ENCODE peak calls at places on chromosomes 12 and 14, in seven cellular contexts. J is esophagus squamous epithelium, V is mesendoderm, N is GM23248, D is sigmoid colon, O is SJSA1, M is A549. C is an unnamed sample.

GRCh38 chr14:33120966-33121365 is 182.3 kb downstream of the NPAS3 start:
- DNase-seq in J (no peak), V (no peak), N (peak), D (no peak), O (no peak), M (no peak), C (no peak)

GRCh38 chr14:102824832-102825231 is 47.6 kb downstream of the TRAF3 start:
- DNase-seq in J (no peak), V (no peak), N (peak), D (no peak), O (peak), M (peak), C (no peak)

GRCh38 chr12:60921541-60921940 is 1325.7 kb downstream of the SLC16A7 start:
- DNase-seq in J (no peak), V (no peak), N (no peak), D (no peak), O (no peak), M (no peak), C (no peak)

GRCh38 chr14:91142214-91142668 is 28.4 kb downstream of the DGLUCY start:
- DNase-seq in J (no peak), V (no peak), N (no peak), D (no peak), O (no peak), M (no peak), C (no peak)

GRCh38 chr12:95446511-95446910 is 27.4 kb upstream of the METAP2 start:
- DNase-seq in J (no peak), V (peak), N (no peak), D (no peak), O (no peak), M (no peak), C (no peak)

GRCh38 chr14:81550001-81550642 is 16.5 kb upstream of the SEL1L start:
- DNase-seq in J (no peak), V (no peak), N (no peak), D (no peak), O (no peak), M (no peak), C (no peak)

GRCh38 chr14:28097585-28097984 is 669.0 kb upstream of the FOXG1 start:
- DNase-seq in J (no peak), V (no peak), N (no peak), D (no peak), O (no peak), M (no peak), C (no peak)

GRCh38 chr12:119258149-119258548 is 76.4 kb upstream of the CCDC60 start:
- DNase-seq in J (no peak), V (no peak), N (no peak), D (no peak), O (no peak), M (no peak), C (no peak)

GRCh38 chr12:104494137-104494815 is 37.5 kb downstream of the CHST11 start:
- DNase-seq in J (no peak), V (no peak), N (peak), D (no peak), O (no peak), M (no peak), C (no peak)

GRCh38 chr12:114767906-114768697 is 84.1 kb upstream of the TBX3 start:
- DNase-seq in J (no peak), V (no peak), N (no peak), D (no peak), O (peak), M (peak), C (no peak)

GRCh38 chr12:50322196-50322595 is 38.9 kb upstream of the LIMA1 start:
- DNase-seq in J (no peak), V (no peak), N (no peak), D (no peak), O (no peak), M (no peak), C (no peak)

GRCh38 chr14:53032161-53032803 is 81.4 kb upstream of the FERMT2 start:
- DNase-seq in J (no peak), V (no peak), N (peak), D (peak), O (peak), M (peak), C (no peak)

GRCh38 chr12:119307747-119308146 is 26.8 kb upstream of the CCDC60 start:
- DNase-seq in J (no peak), V (no peak), N (no peak), D (no peak), O (no peak), M (no peak), C (no peak)

GRCh38 chr12:131947482-131948027 is 2.2 kb upstream of the EP400 start:
- DNase-seq in J (no peak), V (peak), N (no peak), D (peak), O (no peak), M (no peak), C (no peak)

GRCh38 chr12:84463756-84464495 is 448.7 kb downstream of the SLC6A15 start:
- DNase-seq in J (no peak), V (no peak), N (peak), D (no peak), O (no peak), M (no peak), C (peak)

GRCh38 chr12:79886917-79887519 is 47.9 kb downstream of the PPP1R12A start:
- DNase-seq in J (no peak), V (peak), N (peak), D (no peak), O (peak), M (peak), C (peak)

GRCh38 chr14:50335989-50336391 is 23.9 kb downstream of the DMAC2L start:
- DNase-seq in J (no peak), V (peak), N (peak), D (no peak), O (no peak), M (no peak), C (no peak)

GRCh38 chr14:65010211-65010931 is 23.7 kb downstream of the FNTB start:
- DNase-seq in J (no peak), V (no peak), N (no peak), D (no peak), O (no peak), M (no peak), C (no peak)
- H3K27ac ChIP-seq in J (no peak), V (no peak), N (no peak), D (no peak), O (no peak), M (no peak), C (no peak)

GRCh38 chr12:100964026-100964425 is 169.4 kb downstream of the ANO4 start:
- DNase-seq in J (no peak), V (no peak), N (no peak), D (no peak), O (no peak), M (no peak), C (no peak)
- H3K4me3 ChIP-seq in J (no peak), V (no peak), N (no peak), D (no peak), O (no peak), M (no peak), C (no peak)

GRCh38 chr12:83015390-83016225 is 328.9 kb downstream of the TMTC2 start:
- DNase-seq in J (no peak), V (no peak), N (peak), D (peak), O (no peak), M (no peak), C (no peak)

GRCh38 chr12:83017001-83017400 is 330.3 kb downstream of the TMTC2 start:
- DNase-seq in J (no peak), V (no peak), N (no peak), D (no peak), O (no peak), M (no peak), C (no peak)

GRCh38 chr12:83018063-83018462 is 331.4 kb downstream of the TMTC2 start:
- DNase-seq in J (no peak), V (peak), N (no peak), D (no peak), O (no peak), M (no peak), C (no peak)

DNA sequence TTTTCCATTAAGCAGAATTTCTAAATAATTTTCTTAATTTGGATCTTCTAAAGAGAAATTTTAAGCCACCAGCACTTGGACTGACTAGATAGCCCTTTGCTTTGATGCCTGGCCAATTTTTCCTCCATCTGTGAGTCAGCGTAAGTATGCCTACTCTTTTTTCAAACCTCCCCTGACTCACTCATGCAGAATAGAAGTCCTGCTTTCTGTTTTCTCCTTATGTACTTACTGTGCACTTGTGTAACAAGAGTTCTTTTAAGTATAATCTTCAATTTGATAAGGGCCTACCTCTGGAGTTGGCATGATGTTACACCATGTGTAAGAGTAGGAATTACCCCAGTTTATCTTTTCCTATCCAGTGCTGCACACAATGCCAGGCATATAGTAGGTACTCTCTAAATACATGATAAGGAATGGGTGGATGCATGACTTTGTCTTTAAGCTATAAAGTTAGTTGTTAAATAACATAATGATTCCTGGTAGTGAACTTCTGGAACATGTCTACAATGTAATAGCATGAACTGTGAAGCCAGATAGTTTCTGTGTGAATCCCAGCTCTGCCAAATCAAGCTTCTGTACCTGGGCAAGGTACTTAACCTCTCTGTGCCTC is 329.6 kb downstream of the TMTC2 start:
- DNase-seq in J (no peak), V (no peak), N (peak), D (peak), O (no peak), M (peak), C (peak)
- H3K27ac ChIP-seq in J (peak), V (no peak), N (no peak), D (peak), O (no peak), M (no peak), C (no peak)

GRCh38 chr12:32106517-32107366 is at the start of gene BICD1:
- DNase-seq in J (peak), V (peak), N (peak), D (peak), O (peak), M (peak), C (peak)

GRCh38 chr12:32108829-32109228 is 2.2 kb downstream of the BICD1 start:
- DNase-seq in J (no peak), V (no peak), N (no peak), D (no peak), O (no peak), M (no peak), C (no peak)

GRCh38 chr12:32110942-32111341 is 4.3 kb downstream of the BICD1 start:
- DNase-seq in J (no peak), V (no peak), N (no peak), D (no peak), O (no peak), M (no peak), C (no peak)

GRCh38 chr12:32107376-32108267 is 975 bp downstream of the BICD1 start:
- DNase-seq in J (no peak), V (peak), N (peak), D (no peak), O (peak), M (peak), C (no peak)

GRCh38 chr12:32110417-32110816 is 3.8 kb downstream of the BICD1 start:
- DNase-seq in J (no peak), V (no peak), N (no peak), D (no peak), O (no peak), M (no peak), C (no peak)
- H3K4me3 ChIP-seq in J (no peak), V (no peak), N (peak), D (no peak), O (no peak), M (no peak), C (no peak)

C was measured in AG04450.